ENCODE peak calls at places on chromosomes 3 and 15, in five cellular contexts. X, R, D, E and A are unnamed samples.

GRCh38 chr15:44064706-44065105 is 130.4 kb downstream of the FRMD5 start:
- DNase-seq in X (no peak), R (no peak), D (no peak), E (no peak), A (no peak)

GRCh38 chr3:100496711-100497261 is 4.4 kb downstream of the TMEM45A start:
- DNase-seq in X (no peak), R (no peak), D (no peak), E (no peak), A (no peak)

GRCh38 chr3:172658344-172659245 is 52.3 kb downstream of the NCEH1 start:
- DNase-seq in X (no peak), R (no peak), D (no peak), E (no peak), A (no peak)

GRCh38 chr3:105598047-105598796 is 231.5 kb downstream of the ALCAM start:
- DNase-seq in X (no peak), R (no peak), D (no peak), E (no peak), A (no peak)

GRCh38 chr3:71690222-71690821 is 34.9 kb downstream of the EIF4E3 start:
- DNase-seq in X (no peak), R (no peak), D (no peak), E (no peak), A (no peak)

GRCh38 chr3:68059628-68060027 is 405.2 kb upstream of the SUCLG2 start:
- DNase-seq in X (no peak), R (no peak), D (no peak), E (no peak), A (no peak)

GRCh38 chr15:60179786-60180391 is 175.8 kb downstream of the FOXB1 start:
- DNase-seq in X (peak), R (no peak), D (no peak), E (peak), A (no peak)

GRCh38 chr3:7585052-7585451 is 724.1 kb downstream of the GRM7 start:
- DNase-seq in X (no peak), R (no peak), D (no peak), E (no peak), A (no peak)

GRCh38 chr15:27932600-27932999 is 166.5 kb downstream of the OCA2 start:
- DNase-seq in X (no peak), R (no peak), D (no peak), E (no peak), A (no peak)

GRCh38 chr3:190305406-190305805 is 16.8 kb downstream of the CLDN1 start:
- DNase-seq in X (no peak), R (no peak), D (no peak), E (no peak), A (no peak)

GRCh38 chr3:160486459-160486869 is 36.9 kb upstream of the TRIM59 start:
- DNase-seq in X (no peak), R (no peak), D (no peak), E (no peak), A (no peak)

GRCh38 chr15:100097342-100097899 is 244.4 kb downstream of the ADAMTS17 start:
- DNase-seq in X (no peak), R (no peak), D (no peak), E (no peak), A (peak)

GRCh38 chr15:55535436-55535835 is 27.4 kb upstream of the DNAAF4 start:
- DNase-seq in X (no peak), R (no peak), D (no peak), E (no peak), A (no peak)

GRCh38 chr15:40825661-40826088 is 2.8 kb downstream of the PPP1R14D start:
- DNase-seq in X (no peak), R (no peak), D (peak), E (no peak), A (no peak)

GRCh38 chr3:127441764-127442163 is 148.8 kb downstream of the TPRA1 start:
- DNase-seq in X (no peak), R (no peak), D (no peak), E (no peak), A (no peak)

GRCh38 chr3:181623924-181624694 is 87.6 kb upstream of the SOX2 start:
- DNase-seq in X (no peak), R (no peak), D (no peak), E (no peak), A (no peak)

DNA sequence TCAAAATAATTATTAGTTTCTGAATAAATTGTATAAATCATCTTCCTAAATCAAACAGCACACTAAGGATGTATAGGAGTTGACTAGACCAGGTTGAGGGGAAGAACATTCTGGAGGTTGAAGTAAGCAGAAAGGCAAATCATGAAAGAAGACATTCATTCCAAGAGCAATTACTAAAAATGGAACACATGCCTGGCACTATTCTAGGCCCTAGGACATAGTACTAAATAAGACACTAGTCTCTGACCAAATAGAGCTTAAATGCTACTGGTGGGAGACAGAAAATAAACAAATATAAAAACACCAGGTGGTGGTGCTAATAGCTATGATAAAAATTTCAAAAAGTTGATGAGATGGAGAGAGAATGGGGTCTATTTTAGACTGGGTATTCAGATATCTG is 190.1 kb downstream of the TBC1D5 start:
- DNase-seq in X (no peak), R (no peak), D (no peak), E (no peak), A (no peak)
- TF ChIP-seq CTCF in X (no peak), R (no peak), D (no peak), E (no peak), A (no peak)

GRCh38 chr3:12339701-12340480 is 51.0 kb downstream of the PPARG start:
- DNase-seq in X (no peak), R (no peak), D (no peak), E (no peak), A (no peak)

GRCh38 chr3:12334786-12335185 is 45.9 kb downstream of the PPARG start:
- DNase-seq in X (no peak), R (no peak), D (no peak), E (no peak), A (no peak)

GRCh38 chr3:12338595-12339546 is 50.0 kb downstream of the PPARG start:
- DNase-seq in X (no peak), R (no peak), D (no peak), E (no peak), A (no peak)

GRCh38 chr3:12336099-12336498 is 47.2 kb downstream of the PPARG start:
- DNase-seq in X (no peak), R (no peak), D (no peak), E (no peak), A (no peak)

GRCh38 chr3:12335421-12335820 is 46.6 kb downstream of the PPARG start:
- DNase-seq in X (no peak), R (no peak), D (no peak), E (no peak), A (no peak)
- TF ChIP-seq CTCF in X (no peak), R (no peak), D (no peak), E (no peak), A (no peak)

GRCh38 chr3:125684199-125684598 is 88.9 kb upstream of the OSBPL11 start:
- DNase-seq in X (no peak), R (no peak), D (no peak), E (no peak), A (no peak)
- TF ChIP-seq CTCF in X (peak), R (no peak), D (no peak), E (no peak), A (peak)

GRCh38 chr3:123743121-123743520 is 141.0 kb downstream of the MYLK start:
- DNase-seq in X (no peak), R (no peak), D (no peak), E (no peak), A (no peak)

GRCh38 chr3:123741058-123741511 is 143.0 kb downstream of the MYLK start:
- DNase-seq in X (no peak), R (no peak), D (no peak), E (no peak), A (no peak)

GRCh38 chr3:123749716-123750115 is 134.4 kb downstream of the MYLK start:
- DNase-seq in X (no peak), R (no peak), D (no peak), E (no peak), A (no peak)

GRCh38 chr3:123750209-123750608 is 133.9 kb downstream of the MYLK start:
- DNase-seq in X (no peak), R (no peak), D (no peak), E (no peak), A (no peak)

DNA sequence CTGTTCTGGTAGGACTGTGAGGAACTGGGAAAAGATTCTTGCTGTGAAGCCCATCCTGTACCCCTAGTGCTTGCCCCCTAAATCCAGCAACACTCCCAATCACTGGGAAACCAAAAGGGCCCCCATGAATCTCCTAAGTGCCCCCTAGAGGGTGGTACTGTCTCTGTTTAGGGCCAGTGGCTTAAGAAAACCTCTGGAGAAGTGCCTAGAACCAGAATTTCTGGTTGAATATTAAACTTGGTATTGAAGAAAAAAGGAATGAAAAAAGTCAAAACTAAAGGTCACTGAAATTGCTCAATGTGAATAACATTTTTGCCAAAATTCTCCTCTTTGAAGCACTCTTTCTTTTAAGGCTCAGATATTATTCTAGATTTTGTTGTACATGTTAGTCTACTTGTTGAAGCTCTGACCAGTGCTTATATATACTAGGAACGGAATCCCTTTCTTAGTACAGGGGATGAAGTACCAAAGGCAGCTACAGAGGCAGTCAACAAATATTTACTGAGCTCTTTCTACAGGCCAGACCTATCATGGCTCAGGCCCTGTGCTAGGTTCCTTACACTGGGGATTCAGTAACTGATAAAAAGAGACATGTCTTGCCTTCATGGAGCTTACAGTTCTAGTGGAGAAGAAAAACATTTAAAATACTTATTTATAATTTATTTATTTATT is 138.8 kb downstream of the MYLK start:
- DNase-seq in X (no peak), R (no peak), D (no peak), E (no peak), A (no peak)
- TF ChIP-seq CTCF in X (no peak), R (no peak), D (peak), E (no peak), A (peak)

GRCh38 chr3:87082806-87083440 is 92.0 kb upstream of the VGLL3 start:
- DNase-seq in X (no peak), R (no peak), D (no peak), E (no peak), A (no peak)
- TF ChIP-seq CTCF in X (peak), R (peak), D (peak), E (no peak), A (peak)